ENCODE peak calls at places on chromosomes 6 and 20, in five cellular contexts. H is T-helper 22 cell, F is GM20000, A is AG08396, K is lung. L is an unnamed sample.

GRCh38 chr6:89977808-89978748 is 83.8 kb downstream of the GJA10 start:
- DNase-seq in H (no peak), F (no peak), A (no peak), K (no peak), L (no peak)

GRCh38 chr20:22106308-22106938 is 401.0 kb downstream of the PAX1 start:
- DNase-seq in H (no peak), F (no peak), A (no peak), K (no peak), L (peak)

GRCh38 chr6:22827760-22828159 is 258.4 kb downstream of the HDGFL1 start:
- DNase-seq in H (no peak), F (no peak), A (no peak), K (no peak), L (no peak)

GRCh38 chr6:54267798-54268197 is 40.4 kb upstream of the TINAG start:
- DNase-seq in H (no peak), F (peak), A (peak), K (peak), L (peak)

GRCh38 chr6:129599467-129599866 is 110.5 kb downstream of the ARHGAP18 start:
- DNase-seq in H (no peak), F (no peak), A (no peak), K (no peak), L (no peak)

GRCh38 chr6:30626484-30627366 is at the start of gene ATAT1:
- DNase-seq in H (peak), F (peak), A (peak), K (peak), L (peak)

GRCh38 chr6:106102967-106103727 is 17.0 kb downstream of the PRDM1 start:
- DNase-seq in H (no peak), F (no peak), A (no peak), K (no peak), L (no peak)

GRCh38 chr20:62791301-62792181 is 4.7 kb upstream of the MRGBP start:
- DNase-seq in H (no peak), F (peak), A (peak), K (peak), L (peak)

GRCh38 chr6:121520337-121521163 is 85.1 kb downstream of the GJA1 start:
- DNase-seq in H (no peak), F (no peak), A (peak), K (no peak), L (no peak)

GRCh38 chr20:48850681-48851299 is 23.0 kb upstream of the PREX1 start:
- DNase-seq in H (no peak), F (no peak), A (no peak), K (no peak), L (no peak)

GRCh38 chr6:35794536-35795452 is 2.3 kb downstream of the CLPS start:
- DNase-seq in H (no peak), F (no peak), A (no peak), K (no peak), L (no peak)

GRCh38 chr6:148317051-148317450 is 25.6 kb upstream of the SASH1 start:
- DNase-seq in H (no peak), F (no peak), A (no peak), K (no peak), L (no peak)

GRCh38 chr6:83430606-83431544 is at the start of gene ME1:
- DNase-seq in H (no peak), F (peak), A (peak), K (peak), L (no peak)

GRCh38 chr6:130900913-130901312 is 73.7 kb downstream of the SMLR1 start:
- DNase-seq in H (no peak), F (no peak), A (peak), K (no peak), L (no peak)

GRCh38 chr20:40251284-40251932 is 437.6 kb downstream of the MAFB start:
- DNase-seq in H (no peak), F (peak), A (peak), K (no peak), L (peak)

GRCh38 chr6:118875672-118876071 is 18.3 kb upstream of the ASF1A start:
- DNase-seq in H (no peak), F (no peak), A (no peak), K (no peak), L (no peak)

GRCh38 chr20:44736170-44737021 is 9.3 kb upstream of the KCNK15 start:
- DNase-seq in H (no peak), F (peak), A (peak), K (peak), L (peak)

GRCh38 chr20:33282991-33283555 is at the start of gene BPIFB1:
- DNase-seq in H (no peak), F (no peak), A (no peak), K (no peak), L (no peak)

GRCh38 chr6:87628881-87629280 is 38.9 kb downstream of the ORC3 start:
- DNase-seq in H (no peak), F (no peak), A (peak), K (no peak), L (peak)

GRCh38 chr6:33297406-33297955 is 1.3 kb downstream of the RGL2 start:
- DNase-seq in H (no peak), F (peak), A (no peak), K (peak), L (no peak)

GRCh38 chr6:52570291-52570700 is 6.6 kb downstream of the TRAM2 start:
- DNase-seq in H (no peak), F (no peak), A (no peak), K (peak), L (no peak)

GRCh38 chr6:101931766-101932165 is 538.3 kb downstream of the GRIK2 start:
- DNase-seq in H (no peak), F (no peak), A (no peak), K (no peak), L (no peak)

GRCh38 chr6:146767632-146768031 is 168.9 kb downstream of the ADGB start:
- DNase-seq in H (no peak), F (no peak), A (no peak), K (no peak), L (peak)

GRCh38 chr6:12279322-12280098 is 10.7 kb upstream of the EDN1 start:
- DNase-seq in H (no peak), F (no peak), A (no peak), K (no peak), L (peak)

GRCh38 chr6:41647061-41647511 is 8.8 kb downstream of the MDFI start:
- DNase-seq in H (no peak), F (no peak), A (no peak), K (no peak), L (no peak)

GRCh38 chr20:48826883-48827771 is 672 bp downstream of the PREX1 start:
- DNase-seq in H (no peak), F (peak), A (peak), K (no peak), L (no peak)

GRCh38 chr6:148747493-148748160 is 797 bp downstream of the UST start:
- DNase-seq in H (peak), F (peak), A (peak), K (peak), L (no peak)

GRCh38 chr6:54179152-54179551 is 67.9 kb downstream of the MLIP start:
- DNase-seq in H (no peak), F (no peak), A (no peak), K (no peak), L (no peak)

GRCh38 chr6:123655520-123656306 is 19.0 kb upstream of the TRDN start:
- DNase-seq in H (no peak), F (peak), A (no peak), K (no peak), L (peak)